ENCODE peak calls at places on chromosomes 13 and 19, in seven cellular contexts. B is RWPE2, R is GM23338, U is thoracic aorta, H is mesendoderm, D is aorta, A is uterus. M is an unnamed sample. For H3K4me1 and H3K27me3, the result is how much of the 10 kb centered on the place peaks cover.

GRCh38 chr13:19159181-19159580 is 22.4 kb downstream of the TUBA3C start:
- DNase-seq in U (no peak), R (no peak), B (no peak), D (peak), A (no peak), H (no peak), M (no peak)

GRCh38 chr19:51330366-51330765 is 11.6 kb downstream of the VSIG10L start:
- DNase-seq in B (no peak), D (no peak), H (no peak), A (no peak), U (no peak), R (no peak), M (no peak)

GRCh38 chr19:10780368-10780767 is 55.6 kb downstream of the TMED1 start:
- DNase-seq in U (no peak), B (no peak), D (no peak), H (no peak), A (no peak), R (no peak), M (no peak)

GRCh38 chr19:799076-799881 is 2.0 kb downstream of the PTBP1 start:
- DNase-seq in H (peak), D (no peak), A (no peak), U (no peak), B (no peak), R (peak), M (peak)

GRCh38 chr19:17045907-17046502 is 19.4 kb upstream of the CPAMD8 start:
- DNase-seq in H (no peak), U (no peak), A (no peak), B (no peak), D (no peak), R (no peak), M (no peak)

GRCh38 chr13:47211106-47211505 is 314.3 kb upstream of the HTR2A start:
- DNase-seq in U (no peak), A (no peak), D (no peak), R (peak), H (peak), B (no peak), M (peak)

GRCh38 chr13:48586591-48587103 is 53.8 kb upstream of the RCBTB2 start:
- DNase-seq in R (no peak), U (no peak), A (peak), D (peak), B (no peak), H (peak), M (no peak)

GRCh38 chr13:78625384-78625783 is 22.0 kb upstream of the POU4F1 start:
- DNase-seq in R (no peak), U (no peak), H (no peak), D (no peak), B (no peak), A (no peak), M (no peak)

GRCh38 chr13:46405457-46405856 is 18.4 kb upstream of the RUBCNL start:
- DNase-seq in U (no peak), A (no peak), D (no peak), R (no peak), H (no peak), B (no peak), M (no peak)

GRCh38 chr19:47351545-47351944 is 2.4 kb downstream of the DHX34 start:
- DNase-seq in R (peak), A (no peak), H (peak), U (no peak), D (no peak), B (no peak), M (no peak)

GRCh38 chr13:35514801-35515502 is 38.5 kb upstream of the MAB21L1 start:
- DNase-seq in D (no peak), B (no peak), R (peak), U (no peak), A (no peak), H (peak), M (no peak)

GRCh38 chr13:79056706-79057105 is 349.3 kb downstream of the RBM26 start:
- DNase-seq in D (no peak), A (no peak), R (peak), U (no peak), B (no peak), H (peak), M (no peak)

GRCh38 chr19:16200038-16200775 is 2.5 kb downstream of the AP1M1 start:
- DNase-seq in B (no peak), U (no peak), A (no peak), R (peak), H (peak), D (peak), M (no peak)

GRCh38 chr19:736125-736524 is 14.8 kb upstream of the MISP start:
- DNase-seq in H (no peak), D (no peak), R (no peak), A (no peak), U (no peak), B (no peak), M (no peak)

GRCh38 chr13:48896312-48896711 is 79.4 kb upstream of the FNDC3A start:
- DNase-seq in D (no peak), B (no peak), R (no peak), U (no peak), A (no peak), H (no peak), M (no peak)

GRCh38 chr19:8458380-8458779 is 13.6 kb downstream of the HNRNPM start:
- DNase-seq in A (no peak), D (no peak), B (no peak), H (no peak), R (no peak), U (no peak), M (no peak)
- H3K4me1 ChIP-seq in A (under half), D (under half), B (under half), H (under half), R (half or more), U (half or more), M (under half)

DNA sequence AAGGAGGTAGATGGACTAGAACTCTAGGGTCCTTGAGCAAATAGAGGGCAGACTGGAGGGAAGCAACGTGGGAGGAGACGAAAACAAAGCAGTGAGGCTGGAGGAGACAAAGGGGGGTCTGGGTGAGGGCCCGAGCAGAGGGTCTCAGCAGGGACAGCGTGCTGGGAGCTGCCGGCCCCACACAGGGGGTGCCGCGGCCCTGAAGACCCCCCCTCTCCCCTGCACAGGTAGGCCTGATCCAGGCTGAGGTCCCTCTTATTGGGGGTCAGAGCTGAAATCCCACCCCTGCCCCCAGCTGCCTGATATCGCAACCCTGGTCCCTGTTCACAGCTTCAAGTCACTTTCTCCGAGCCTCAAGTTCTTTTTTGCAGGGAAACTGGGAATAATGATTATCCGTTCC is 8.7 kb downstream of the EPS8L1 start:
- DNase-seq in H (no peak), D (no peak), A (no peak), R (no peak), U (no peak), B (no peak), M (no peak)
- H3K27me3 ChIP-seq in H (under half), D (under half), A (under half), R (under half), U (under half), B (under half), M (half or more)

GRCh38 chr19:38737297-38737865 is 6.9 kb downstream of the CAPN12 start:
- DNase-seq in B (peak), U (no peak), R (no peak), A (no peak), D (no peak), H (no peak), M (no peak)

GRCh38 chr19:38735257-38735686 is 9.0 kb downstream of the CAPN12 start:
- DNase-seq in A (peak), B (no peak), H (peak), R (peak), D (peak), U (no peak), M (no peak)

GRCh38 chr19:38737921-38738731 is 6.1 kb downstream of the CAPN12 start:
- DNase-seq in R (no peak), U (no peak), B (peak), A (no peak), H (no peak), D (no peak), M (no peak)

GRCh38 chr19:38736036-38736412 is 8.2 kb downstream of the CAPN12 start:
- DNase-seq in R (peak), U (no peak), H (peak), D (peak), A (peak), B (peak), M (no peak)

GRCh38 chr19:38736413-38737280 is 7.6 kb downstream of the CAPN12 start:
- DNase-seq in U (no peak), A (peak), B (peak), D (peak), R (peak), H (peak), M (no peak)
- H3K4me1 ChIP-seq in U (under half), A (under half), B (under half), D (under half), R (under half), H (under half), M (under half)

GRCh38 chr13:52848455-52849190 is at the start of gene PCDH8:
- DNase-seq in A (no peak), D (peak), R (peak), H (peak), U (no peak), B (no peak), M (no peak)
- H3K27me3 ChIP-seq in A (under half), D (under half), R (half or more), H (under half), U (under half), B (half or more), M (under half)

M was measured in SJSA1.